ENCODE peak calls at places on chromosomes 1 and 21, in seven cellular contexts. R is upper lobe of left lung; P is nephron progenitor cell; T is AG09319; O is GM03348; I is stimulated activated CD4-positive, alpha-beta T cell treated with anti-CD3 and anti-CD28 coated beads, TNF-alpha, amount 100 ng/mL, for 1 hour; K is mesendoderm. Y is an unnamed sample.

GRCh38 chr21:29052224-29052623 is 21.2 kb downstream of the CCT8 start:
- DNase-seq in K (no peak), O (no peak), R (no peak), T (no peak), P (no peak), I (no peak), Y (no peak)

GRCh38 chr1:40438391-40439015 is 11.8 kb upstream of the ZFP69B start:
- DNase-seq in K (peak; percentile 37), O (peak; percentile 64), T (no peak), P (peak; percentile 8), I (no peak), R (no peak), Y (peak; percentile 16)

GRCh38 chr1:6547301-6547700 is 7.0 kb downstream of the NOL9 start:
- DNase-seq in R (no peak), O (no peak), I (no peak), P (no peak), K (no peak), T (no peak), Y (no peak)

GRCh38 chr1:200877839-200878551 is 5.2 kb downstream of the GPR25 start:
- DNase-seq in R (no peak), I (no peak), P (no peak), K (no peak), T (no peak), O (no peak), Y (peak; percentile 89)

GRCh38 chr1:156056326-156056849 is 1.8 kb downstream of the LAMTOR2 start:
- DNase-seq in T (no peak), O (no peak), R (no peak), I (no peak), K (no peak), P (no peak), Y (no peak)

GRCh38 chr1:47235280-47235679 is 3.3 kb upstream of the TAL1 start:
- DNase-seq in K (no peak), R (peak; percentile 74), O (no peak), I (no peak), T (no peak), P (peak; percentile 39), Y (peak; percentile 5)

GRCh38 chr1:33433509-33434362 is 2.8 kb upstream of the PHC2 start:
- DNase-seq in R (no peak), P (no peak), K (peak; percentile 18), I (no peak), T (peak; percentile 92), O (peak; percentile 88), Y (no peak)

GRCh38 chr1:231733672-231734071 is 107.1 kb downstream of the DISC1 start:
- DNase-seq in K (no peak), R (no peak), P (no peak), O (no peak), T (no peak), I (no peak), Y (no peak)

GRCh38 chr21:36079010-36079649 is 9.3 kb downstream of the CBR1 start:
- DNase-seq in P (no peak), T (no peak), K (no peak), R (no peak), O (no peak), I (peak; percentile 14), Y (peak; percentile 46)

GRCh38 chr1:30868833-30869435 is 39.6 kb downstream of the SDC3 start:
- DNase-seq in O (no peak), P (no peak), I (no peak), R (no peak), K (no peak), T (no peak), Y (peak; percentile 86)

GRCh38 chr1:35287807-35288640 is 19.5 kb downstream of the ZMYM4 start:
- DNase-seq in O (peak; percentile 55), K (no peak), P (no peak), I (no peak), R (no peak), T (no peak), Y (peak; percentile 22)

GRCh38 chr1:23074012-23074411 is 54.7 kb downstream of the KDM1A start:
- DNase-seq in I (no peak), R (no peak), K (no peak), O (no peak), P (no peak), T (no peak), Y (no peak)

GRCh38 chr21:35037384-35038105 is 11.6 kb downstream of the RUNX1 start:
- DNase-seq in O (no peak), K (no peak), I (no peak), R (no peak), T (no peak), P (no peak), Y (no peak)

Y was measured in GM12865.